ENCODE peak calls at places on chromosomes 5 and 9, in four cellular contexts. G is astrocyte of the cerebellum; S is stimulated activated CD8-positive, alpha-beta memory T cell treated with anti-CD3 and anti-CD28 coated beads, Interleukin-4, amount 100 ng/mL, for 24 hours; F is GM04503. B is an unnamed sample.

GRCh38 chr5:135593886-135594285 is 15.1 kb upstream of the CXCL14 start:
- DNase-seq in G (no peak), S (no peak), F (no peak), B (no peak)

GRCh38 chr9:92636627-92637026 is 33.3 kb downstream of the IPPK start:
- DNase-seq in G (no peak), S (no peak), F (no peak), B (no peak)

GRCh38 chr5:53936481-53937352 is 373.7 kb downstream of the ARL15 start:
- DNase-seq in G (no peak), S (no peak), F (peak), B (peak)

GRCh38 chr5:98108497-98108896 is 665.0 kb upstream of the RGMB start:
- DNase-seq in G (no peak), S (no peak), F (peak), B (no peak)

GRCh38 chr5:113807384-113808053 is 294.0 kb downstream of the YTHDC2 start:
- DNase-seq in G (peak), S (no peak), F (peak), B (no peak)

GRCh38 chr9:128022886-128023285 is 42.1 kb upstream of the EEIG1 start:
- DNase-seq in G (no peak), S (no peak), F (no peak), B (no peak)

GRCh38 chr9:35490910-35491465 is 1.1 kb downstream of the RUSC2 start:
- DNase-seq in G (no peak), S (no peak), F (no peak), B (no peak)

GRCh38 chr9:127519301-127520166 is 68.2 kb downstream of the LRSAM1 start:
- DNase-seq in G (peak), S (peak), F (peak), B (no peak)

GRCh38 chr9:121820286-121821005 is 169.0 kb downstream of the DAB2IP start:
- DNase-seq in G (no peak), S (no peak), F (no peak), B (no peak)

GRCh38 chr9:33815781-33816180 is 1.2 kb upstream of the UBE2R2 start:
- DNase-seq in G (no peak), S (no peak), F (no peak), B (no peak)

GRCh38 chr9:93824386-93825294 is 130.5 kb downstream of the BARX1 start:
- DNase-seq in G (no peak), S (no peak), F (no peak), B (no peak)

GRCh38 chr5:26492835-26493459 is 545.4 kb downstream of the CDH9 start:
- DNase-seq in G (no peak), S (no peak), F (no peak), B (no peak)

GRCh38 chr5:26569241-26569928 is 469.0 kb downstream of the CDH9 start:
- DNase-seq in G (no peak), S (no peak), F (no peak), B (no peak)

GRCh38 chr9:99095565-99095964 is 9.3 kb upstream of the TGFBR1 start:
- DNase-seq in G (no peak), S (no peak), F (no peak), B (no peak)

GRCh38 chr5:149702953-149703646 is 27.0 kb upstream of the PPARGC1B start:
- DNase-seq in G (no peak), S (no peak), F (no peak), B (no peak)

GRCh38 chr9:135811796-135812195 is 95.5 kb downstream of the CAMSAP1 start:
- DNase-seq in G (peak), S (no peak), F (no peak), B (no peak)

GRCh38 chr5:75337366-75338021 is 474 bp downstream of the HMGCR start:
- DNase-seq in G (no peak), S (peak), F (no peak), B (no peak)

GRCh38 chr9:92961627-92962302 is 14.4 kb downstream of the FGD3 start:
- DNase-seq in G (no peak), S (no peak), F (no peak), B (no peak)

GRCh38 chr9:2013688-2014087 is 1.5 kb upstream of the SMARCA2 start:
- DNase-seq in G (no peak), S (no peak), F (peak), B (no peak)

GRCh38 chr5:92002875-92003274 is 619.8 kb upstream of the ARRDC3 start:
- DNase-seq in G (no peak), S (no peak), F (peak), B (no peak)

GRCh38 chr5:22850981-22851380 is 2.2 kb downstream of the CDH12 start:
- DNase-seq in G (no peak), S (no peak), F (no peak), B (no peak)

GRCh38 chr9:20191239-20191840 is 402.5 kb upstream of the SLC24A2 start:
- DNase-seq in G (no peak), S (no peak), F (no peak), B (no peak)

GRCh38 chr5:173056783-173057061 is 570 bp downstream of the CREBRF start:
- DNase-seq in G (no peak), S (no peak), F (no peak), B (no peak)

GRCh38 chr9:131994364-131995110 is 85.1 kb downstream of the MED27 start:
- DNase-seq in G (no peak), S (no peak), F (no peak), B (no peak)

GRCh38 chr9:100063185-100063584 is 35.6 kb downstream of the ERP44 start:
- DNase-seq in G (no peak), S (no peak), F (no peak), B (no peak)

GRCh38 chr9:137241490-137242328 is 622 bp downstream of the TUBB4B start:
- DNase-seq in G (no peak), S (peak), F (no peak), B (peak)

GRCh38 chr5:77180167-77181081 is 30.1 kb upstream of the PDE8B start:
- DNase-seq in G (no peak), S (no peak), F (no peak), B (peak)

GRCh38 chr5:40308867-40309266 is 370.8 kb upstream of the PTGER4 start:
- DNase-seq in G (no peak), S (no peak), F (no peak), B (no peak)

B was measured in left ventricle myocardium superior.